ENCODE peak calls at places on chromosomes 2 and 18, in six cellular contexts. T, H, O, G, M and K are unnamed samples.

GRCh38 chr2:111900859-111901258 is 2.5 kb downstream of the MERTK start:
- DNase-seq in H (peak), O (peak), T (peak), G (no peak), M (peak), K (no peak)

GRCh38 chr18:67516432-67517223 is at the start of gene DSEL:
- DNase-seq in H (peak), T (peak), M (peak), G (peak), O (peak), K (peak)

GRCh38 chr18:53070706-53071105 is 730.7 kb downstream of the DCC start:
- DNase-seq in O (no peak), T (no peak), M (no peak), G (no peak), H (no peak), K (no peak)

GRCh38 chr18:55403555-55403954 is 184.4 kb downstream of the TCF4 start:
- DNase-seq in G (no peak), O (peak), T (no peak), H (no peak), M (no peak), K (no peak)

GRCh38 chr2:121173112-121173511 is 111.9 kb downstream of the TFCP2L1 start:
- DNase-seq in M (no peak), H (no peak), T (no peak), O (no peak), G (no peak), K (no peak)

GRCh38 chr2:17270894-17271293 is 247.3 kb downstream of the RAD51AP2 start:
- DNase-seq in T (no peak), G (no peak), H (no peak), O (no peak), M (no peak), K (no peak)

GRCh38 chr2:1517786-1518500 is 104.7 kb downstream of the TPO start:
- DNase-seq in G (no peak), T (no peak), O (no peak), H (no peak), M (no peak), K (no peak)

GRCh38 chr2:105460048-105460732 is 61.3 kb upstream of the FHL2 start:
- DNase-seq in O (no peak), T (no peak), M (no peak), G (no peak), H (no peak), K (no peak)

GRCh38 chr18:57833441-57834101 is 30.5 kb upstream of the ATP8B1 start:
- DNase-seq in O (peak), M (no peak), H (peak), G (no peak), T (peak), K (no peak)

GRCh38 chr2:220509921-220510320 is 882.5 kb downstream of the SLC4A3 start:
- DNase-seq in H (no peak), O (no peak), G (no peak), M (no peak), T (no peak), K (no peak)

GRCh38 chr2:36267194-36267593 is 88.4 kb upstream of the CRIM1 start:
- DNase-seq in T (no peak), H (no peak), M (no peak), O (no peak), G (no peak), K (no peak)
- H2BK15ac ChIP-seq in T (no peak), H (no peak), M (no peak), O (no peak), G (no peak), K (no peak)

DNA sequence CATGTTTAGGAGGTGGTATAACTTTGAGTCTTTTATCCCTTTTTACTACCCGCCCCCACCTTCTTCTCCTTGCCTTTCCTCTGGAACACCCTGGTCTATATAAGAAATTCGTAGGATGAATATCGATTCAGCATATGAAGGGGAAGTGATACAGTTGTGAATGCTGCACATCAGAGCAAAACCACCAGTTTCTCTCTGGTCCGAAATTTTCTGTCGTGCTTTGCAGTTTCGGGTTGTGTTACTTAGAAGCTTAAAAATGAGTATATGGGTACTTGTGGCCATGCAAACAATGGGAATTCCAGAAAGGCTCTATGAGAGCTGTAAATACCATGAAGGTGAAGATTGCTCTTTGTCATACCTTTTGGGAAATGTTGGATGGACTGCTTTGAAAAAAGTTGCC is 60.6 kb downstream of the DAW1 start:
- DNase-seq in O (no peak), M (no peak), H (no peak), T (no peak), G (no peak), K (no peak)
- H3K27ac ChIP-seq in O (no peak), M (no peak), H (no peak), T (no peak), G (no peak), K (no peak)

GRCh38 chr18:8627107-8627472 is 17.9 kb downstream of the RAB12 start:
- DNase-seq in H (no peak), M (no peak), T (no peak), O (no peak), G (no peak), K (no peak)

GRCh38 chr18:8623549-8624106 is 14.4 kb downstream of the RAB12 start:
- DNase-seq in T (no peak), H (no peak), O (peak), G (no peak), M (no peak), K (no peak)

GRCh38 chr18:8625693-8626092 is 16.5 kb downstream of the RAB12 start:
- DNase-seq in G (no peak), O (no peak), M (no peak), H (no peak), T (no peak), K (no peak)

GRCh38 chr18:8627540-8627939 is 18.3 kb downstream of the RAB12 start:
- DNase-seq in O (no peak), G (no peak), H (no peak), T (no peak), M (no peak), K (no peak)

DNA sequence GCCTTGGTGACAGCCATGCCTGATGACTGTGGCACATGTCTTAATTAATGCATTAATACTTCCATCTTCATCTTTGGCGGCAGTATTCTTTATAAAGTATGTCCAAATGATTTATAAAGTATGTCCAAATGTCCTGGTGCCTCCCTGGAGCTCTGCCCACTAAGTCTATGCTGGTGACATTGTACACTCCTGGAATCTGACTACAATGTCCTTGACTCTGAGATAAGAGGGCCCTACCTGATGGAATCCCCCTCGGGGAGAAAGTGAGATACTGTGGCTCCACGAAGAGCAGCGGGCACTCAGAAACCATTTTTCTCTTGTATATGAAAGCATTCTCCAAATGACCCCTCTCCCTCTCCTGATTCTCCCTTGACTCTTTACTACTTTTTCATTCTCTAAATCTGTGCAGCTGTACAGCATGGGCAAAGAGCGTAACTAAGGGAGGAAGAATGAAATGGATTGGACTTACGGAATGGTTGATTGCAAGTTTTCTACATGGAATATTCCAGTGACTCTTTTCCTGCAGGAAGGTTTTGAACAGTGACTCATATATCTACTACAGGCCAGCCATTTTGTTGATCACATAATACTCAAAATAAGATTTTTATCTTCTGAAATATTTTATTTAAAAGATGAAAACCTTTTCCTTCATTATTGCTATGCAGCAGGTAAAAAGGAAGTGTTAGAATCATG is 17.3 kb downstream of the RAB12 start:
- DNase-seq in M (no peak), H (no peak), T (no peak), O (no peak), G (no peak), K (no peak)
- H2BK15ac ChIP-seq in M (no peak), H (no peak), T (no peak), O (no peak), G (no peak), K (no peak)

GRCh38 chr2:235003096-235003775 is 51.4 kb downstream of the SH3BP4 start:
- DNase-seq in M (no peak), O (no peak), T (no peak), H (no peak), G (no peak), K (no peak)
- H3K27ac ChIP-seq in M (no peak), O (no peak), T (no peak), H (peak), G (no peak), K (no peak)

GRCh38 chr2:146207417-146207816 is 1637.4 kb upstream of the ACVR2A start:
- DNase-seq in T (no peak), M (no peak), G (no peak), H (no peak), O (no peak), K (no peak)

GRCh38 chr2:146203232-146203631 is 1641.6 kb upstream of the ACVR2A start:
- DNase-seq in G (no peak), T (no peak), M (no peak), O (no peak), H (no peak), K (no peak)
- H2BK15ac ChIP-seq in G (no peak), T (no peak), M (no peak), O (no peak), H (no peak), K (no peak)

GRCh38 chr2:101706121-101706818 is 8.8 kb downstream of the MAP4K4 start:
- DNase-seq in T (no peak), G (no peak), H (no peak), O (no peak), M (no peak), K (no peak)

GRCh38 chr2:101704046-101704466 is 6.5 kb downstream of the MAP4K4 start:
- DNase-seq in M (no peak), T (no peak), H (peak), O (peak), G (no peak), K (no peak)

GRCh38 chr2:101706819-101707177 is 9.3 kb downstream of the MAP4K4 start:
- DNase-seq in T (no peak), G (no peak), H (no peak), O (peak), M (no peak), K (no peak)

GRCh38 chr2:101699939-101700442 is 2.5 kb downstream of the MAP4K4 start:
- DNase-seq in H (peak), G (no peak), T (no peak), O (peak), M (no peak), K (no peak)

DNA sequence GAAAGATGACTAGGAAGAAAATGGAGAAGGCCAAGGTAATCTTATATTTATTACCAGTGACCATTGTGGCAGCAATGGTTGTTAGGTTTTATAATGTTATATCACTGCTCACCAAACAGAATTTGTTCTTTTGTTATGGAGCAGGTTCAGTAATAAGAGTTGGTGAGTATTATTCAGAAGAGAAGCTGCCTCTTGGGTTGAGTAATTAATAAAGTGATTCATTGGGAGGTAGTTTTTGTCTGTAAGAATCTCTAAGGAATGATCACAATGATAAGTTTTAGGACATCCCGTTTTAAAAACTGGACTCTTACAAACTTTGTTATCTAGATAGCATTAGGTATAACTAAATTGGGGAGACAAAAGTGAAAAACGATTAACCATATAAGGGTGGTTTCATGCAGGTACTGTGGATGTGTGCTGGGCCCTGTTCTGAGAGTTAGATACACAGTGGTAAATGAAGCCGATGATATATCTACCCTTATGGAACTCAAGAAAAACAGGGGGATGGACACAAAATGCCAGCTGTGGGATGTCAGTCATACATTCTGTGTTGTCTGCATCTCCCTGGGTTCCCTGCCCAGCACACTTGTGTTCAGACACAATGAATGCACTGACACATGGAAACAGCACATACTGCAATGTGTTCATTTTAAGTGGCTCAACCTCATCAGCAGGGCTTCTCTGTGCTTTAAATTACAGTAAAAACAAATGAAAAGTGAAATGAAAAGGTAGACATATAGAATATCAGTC is 7.5 kb downstream of the MAP4K4 start:
- DNase-seq in T (no peak), O (peak), M (no peak), H (peak), G (no peak), K (no peak)
- H3K27ac ChIP-seq in T (no peak), O (peak), M (no peak), H (peak), G (no peak), K (no peak)

GRCh38 chr2:175612280-175612679 is 389.8 kb downstream of the LNPK start:
- DNase-seq in O (no peak), H (no peak), M (no peak), G (no peak), T (no peak), K (no peak)
- H2BK15ac ChIP-seq in O (no peak), H (no peak), M (no peak), G (no peak), T (no peak), K (no peak)